ENCODE peak calls at places on chromosomes 2 and 18, in four cellular contexts. Q, S, R and Y are unnamed samples.

GRCh38 chr2:25445464-25445863 is 103.7 kb upstream of the DNMT3A start:
- DNase-seq in Q (no peak), S (no peak), R (no peak), Y (no peak)

GRCh38 chr2:182615036-182615435 is 101.0 kb upstream of the DNAJC10 start:
- DNase-seq in Q (no peak), S (no peak), R (no peak), Y (no peak)

GRCh38 chr2:216350214-216350789 is 22.0 kb downstream of the MARCHF4 start:
- DNase-seq in Q (no peak), S (no peak), R (no peak), Y (no peak)

GRCh38 chr2:65349863-65350262 is 82.5 kb downstream of the SPRED2 start:
- DNase-seq in Q (peak; percentile 74), S (peak; percentile 69), R (no peak), Y (no peak)

GRCh38 chr2:137348301-137348700 is 583.0 kb downstream of the THSD7B start:
- DNase-seq in Q (no peak), S (no peak), R (no peak), Y (no peak)

GRCh38 chr2:45029215-45029614 is 20.0 kb upstream of the SIX2 start:
- DNase-seq in Q (no peak), S (no peak), R (no peak), Y (no peak)

GRCh38 chr18:297936-298335 is 30.1 kb upstream of the THOC1 start:
- DNase-seq in Q (no peak), S (no peak), R (no peak), Y (no peak)

GRCh38 chr2:173221937-173222594 is 132.6 kb upstream of the CDCA7 start:
- DNase-seq in Q (no peak), S (no peak), R (no peak), Y (no peak)

GRCh38 chr2:79428745-79429144 is 84.1 kb upstream of the CTNNA2 start:
- DNase-seq in Q (no peak), S (no peak), R (no peak), Y (no peak)

GRCh38 chr2:242022550-242023290 is 153.2 kb downstream of the RTP5 start:
- DNase-seq in Q (no peak), S (no peak), R (no peak), Y (no peak)

GRCh38 chr2:26245231-26245732 is 543 bp downstream of the HADHB start:
- DNase-seq in Q (no peak), S (peak; percentile 36), R (peak; percentile 21), Y (no peak)

GRCh38 chr2:215396595-215397313 is 39.1 kb downstream of the FN1 start:
- DNase-seq in Q (no peak), S (no peak), R (no peak), Y (no peak)

GRCh38 chr2:9771481-9772017 is 71.7 kb upstream of the TAF1B start:
- DNase-seq in Q (peak; percentile 32), S (no peak), R (peak; percentile 74), Y (peak; percentile 59)

GRCh38 chr2:45925636-45926350 is 274.3 kb downstream of the PRKCE start:
- DNase-seq in Q (no peak), S (no peak), R (no peak), Y (no peak)

GRCh38 chr2:96839288-96839874 is 4.4 kb downstream of the ANKRD23 start:
- DNase-seq in Q (no peak), S (peak; percentile 82), R (no peak), Y (no peak)

GRCh38 chr2:11996618-11997017 is 250.2 kb downstream of the LPIN1 start:
- DNase-seq in Q (no peak), S (no peak), R (no peak), Y (no peak)

GRCh38 chr18:59696311-59697235 is 650 bp downstream of the CCBE1 start:
- DNase-seq in Q (no peak), S (no peak), R (no peak), Y (no peak)

GRCh38 chr18:59699061-59699460 is 1.8 kb upstream of the CCBE1 start:
- DNase-seq in Q (no peak), S (no peak), R (no peak), Y (no peak)

GRCh38 chr18:59694824-59695223 is 2.4 kb downstream of the CCBE1 start:
- DNase-seq in Q (no peak), S (no peak), R (no peak), Y (no peak)

GRCh38 chr18:59697236-59697932 is at the start of gene CCBE1:
- DNase-seq in Q (peak; percentile 15), S (peak; percentile 79), R (peak; percentile 42), Y (peak; percentile 90)

GRCh38 chr18:59695551-59695950 is 1.7 kb downstream of the CCBE1 start:
- DNase-seq in Q (no peak), S (no peak), R (no peak), Y (no peak)
- H3K4me3 ChIP-seq in Q (no peak overlapping the region), S (peak overlapping the region; percentile 53), R (peak overlapping the region; percentile 64), Y (no peak overlapping the region)

GRCh38 chr2:75484840-75485239 is 75.9 kb downstream of the EVA1A start:
- DNase-seq in Q (no peak), S (no peak), R (no peak), Y (no peak)

GRCh38 chr2:75481041-75481836 is 79.5 kb downstream of the EVA1A start:
- DNase-seq in Q (no peak), S (no peak), R (no peak), Y (no peak)

GRCh38 chr2:75476778-75477177 is 84.0 kb downstream of the EVA1A start:
- DNase-seq in Q (no peak), S (no peak), R (no peak), Y (no peak)

GRCh38 chr2:75483878-75484277 is 76.9 kb downstream of the EVA1A start:
- DNase-seq in Q (no peak), S (no peak), R (no peak), Y (no peak)

GRCh38 chr2:75482398-75482797 is 78.3 kb downstream of the EVA1A start:
- DNase-seq in Q (no peak), S (no peak), R (no peak), Y (no peak)
- TF ChIP-seq CTCF in Q (no peak), S (no peak), R (no peak), Y (no peak)

DNA sequence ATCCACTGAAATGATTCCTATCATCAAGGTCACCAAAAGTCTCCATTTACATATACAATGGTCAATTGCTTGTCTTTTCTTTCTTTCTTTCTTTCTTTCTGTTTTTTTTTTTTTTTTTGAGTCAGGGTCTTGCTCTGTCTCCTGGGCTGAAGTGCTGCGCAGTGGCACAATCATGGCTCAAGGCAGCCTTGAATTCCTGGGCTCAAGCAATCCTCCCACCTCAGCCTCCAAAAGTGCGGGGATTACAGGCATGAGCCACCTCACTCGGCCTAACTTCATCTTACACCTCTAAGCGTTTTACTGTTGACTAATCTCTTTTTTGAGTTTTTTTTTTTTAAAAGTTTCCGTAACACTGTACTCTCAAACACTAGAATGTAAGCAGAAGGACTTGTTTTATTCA is 867 bp downstream of the SF3B6 start:
- DNase-seq in Q (no peak), S (no peak), R (no peak), Y (no peak)
- H3K27ac ChIP-seq in Q (no peak overlapping the region), S (peak overlapping the region; percentile 94), R (peak overlapping the region; percentile 84), Y (no peak overlapping the region)

GRCh38 chr18:9973461-9973860 is 59.6 kb downstream of the VAPA start:
- DNase-seq in Q (no peak), S (no peak), R (no peak), Y (no peak)

GRCh38 chr18:9965711-9966624 is 52.2 kb downstream of the VAPA start:
- DNase-seq in Q (no peak), S (no peak), R (no peak), Y (no peak)

GRCh38 chr18:9969247-9969646 is 55.4 kb downstream of the VAPA start:
- DNase-seq in Q (no peak), S (no peak), R (no peak), Y (no peak)

GRCh38 chr18:9971313-9971920 is 57.6 kb downstream of the VAPA start:
- DNase-seq in Q (peak; percentile 83), S (peak; percentile 84), R (peak; percentile 29), Y (peak; percentile 53)

DNA sequence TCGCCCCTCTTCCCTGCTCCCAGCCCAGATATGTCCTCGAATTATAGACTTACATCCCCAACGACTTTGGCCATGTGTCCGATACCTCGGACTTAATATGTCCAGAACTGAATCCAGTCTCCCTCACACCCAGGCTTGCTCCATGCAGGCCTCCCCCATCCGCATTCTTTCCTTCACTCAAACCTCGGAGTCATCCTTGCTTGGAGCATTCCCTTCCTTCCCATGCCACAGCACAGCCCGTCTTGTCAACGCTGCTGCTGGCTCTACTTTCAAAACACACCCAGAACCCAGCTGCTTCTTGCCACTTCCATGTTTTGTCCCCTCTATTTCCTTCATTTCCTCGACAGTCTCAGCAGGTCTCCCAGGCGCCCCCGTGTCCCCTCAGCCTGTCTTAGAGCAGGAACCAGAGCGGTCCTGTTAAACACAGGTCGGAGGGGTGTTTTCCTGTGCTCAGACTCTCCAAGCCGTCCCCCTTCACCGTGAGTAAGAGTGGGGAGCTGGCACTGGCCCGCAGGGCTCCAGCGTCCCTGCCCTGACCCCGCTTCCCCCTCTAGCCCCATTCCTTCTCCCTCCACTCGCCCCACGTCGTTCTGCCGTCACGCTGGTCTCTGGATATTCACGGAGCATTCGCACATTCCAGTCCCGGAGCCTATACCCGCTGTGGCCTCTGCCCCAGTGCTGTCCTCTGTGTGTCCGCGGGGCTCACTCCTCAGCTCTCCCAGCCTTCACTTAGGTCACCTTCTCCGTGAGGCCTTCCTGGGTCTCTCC is 54.4 kb downstream of the VAPA start:
- DNase-seq in Q (no peak), S (no peak), R (no peak), Y (no peak)
- H3K4me3 ChIP-seq in Q (peak overlapping the region; percentile 22), S (no peak overlapping the region), R (no peak overlapping the region), Y (no peak overlapping the region)

GRCh38 chr2:200794143-200794542 is 17.6 kb upstream of the BZW1 start:
- DNase-seq in Q (no peak), S (no peak), R (no peak), Y (no peak)

GRCh38 chr2:200791905-200792304 is 19.8 kb upstream of the BZW1 start:
- DNase-seq in Q (no peak), S (no peak), R (no peak), Y (no peak)

GRCh38 chr2:200797242-200797770 is 14.4 kb upstream of the BZW1 start:
- DNase-seq in Q (peak; percentile 13), S (peak; percentile 33), R (no peak), Y (no peak)

GRCh38 chr2:200796561-200796960 is 15.1 kb upstream of the BZW1 start:
- DNase-seq in Q (no peak), S (no peak), R (no peak), Y (no peak)

GRCh38 chr2:200795044-200795443 is 16.7 kb upstream of the BZW1 start:
- DNase-seq in Q (no peak), S (no peak), R (no peak), Y (no peak)
- TF ChIP-seq CTCF in Q (peak; percentile 28), S (no peak), R (peak; percentile 20), Y (no peak)